ENCODE peak calls at places on chromosomes 7 and 10, in six cellular contexts. Z is retinal pigment epithelial cell, L is non-pigmented ciliary epithelial cell, O is HTR-8/SVneo, F is ELR, K is stromal cell of bone marrow. E is an unnamed sample.

GRCh38 chr10:22324893-22325271 is 4.0 kb downstream of the BMI1 start:
- DNase-seq in L (no peak), K (no peak), F (no peak), Z (no peak), O (no peak), E (no peak)

GRCh38 chr7:96548664-96549063 is 161.0 kb downstream of the SEM1 start:
- DNase-seq in L (no peak), K (no peak), F (peak; percentile 3), Z (peak; percentile 50), O (no peak), E (no peak)

GRCh38 chr10:31878486-31878885 is 50.1 kb downstream of the ARHGAP12 start:
- DNase-seq in Z (no peak), F (no peak), O (no peak), K (no peak), L (no peak), E (no peak)

GRCh38 chr10:100912013-100912608 is 652 bp upstream of the SLF2 start:
- DNase-seq in K (no peak), L (no peak), Z (no peak), O (no peak), F (peak; percentile 33), E (no peak)

GRCh38 chr7:157800281-157800680 is 463.5 kb downstream of the DNAJB6 start:
- DNase-seq in F (no peak), Z (no peak), K (no peak), O (no peak), L (no peak), E (no peak)

GRCh38 chr7:47905071-47905920 is 43.0 kb downstream of the PKD1L1 start:
- DNase-seq in K (no peak), L (no peak), O (no peak), Z (no peak), F (no peak), E (no peak)

GRCh38 chr10:97584798-97585438 is 729 bp downstream of the HOGA1 start:
- DNase-seq in Z (no peak), K (no peak), F (no peak), L (no peak), O (no peak), E (no peak)

GRCh38 chr10:1084011-1084950 is 28.1 kb downstream of the WDR37 start:
- DNase-seq in F (no peak), O (no peak), L (no peak), K (no peak), Z (no peak), E (no peak)

GRCh38 chr7:155412416-155413253 is 45.3 kb upstream of the EN2 start:
- DNase-seq in L (no peak), O (peak; percentile 56), K (no peak), Z (no peak), F (peak; percentile 51), E (peak; percentile 68)

GRCh38 chr7:114478384-114478783 is 63.8 kb downstream of the FOXP2 start:
- DNase-seq in O (no peak), Z (no peak), K (no peak), F (peak; percentile 22), L (no peak), E (no peak)

GRCh38 chr10:68954904-68955303 is 1.1 kb upstream of the DDX21 start:
- DNase-seq in O (no peak), F (no peak), L (no peak), Z (no peak), K (no peak), E (no peak)

GRCh38 chr7:67947191-67947590 is 950.6 kb downstream of the TYW1 start:
- DNase-seq in K (no peak), O (no peak), Z (no peak), F (no peak), L (no peak), E (no peak)

GRCh38 chr7:137846588-137847417 is at the start of gene DGKI:
- DNase-seq in O (no peak), L (no peak), F (peak; percentile 26), Z (no peak), K (no peak), E (no peak)

GRCh38 chr7:134562136-134562535 is 13.2 kb downstream of the AKR1B15 start:
- DNase-seq in O (no peak), L (peak; percentile 26), Z (no peak), F (peak; percentile 3), K (peak; percentile 86), E (no peak)

GRCh38 chr10:129601737-129602136 is 134.7 kb downstream of the MGMT start:
- DNase-seq in K (no peak), O (no peak), Z (no peak), F (no peak), L (no peak), E (no peak)

GRCh38 chr7:24751484-24751883 is 5.8 kb downstream of the GSDME start:
- DNase-seq in K (no peak), Z (no peak), F (no peak), L (no peak), O (no peak), E (no peak)

GRCh38 chr7:95642173-95642572 is 45.9 kb upstream of the PDK4 start:
- DNase-seq in Z (no peak), F (no peak), L (no peak), O (no peak), K (peak; percentile 2), E (no peak)

GRCh38 chr10:31770307-31770902 is 158.2 kb downstream of the ARHGAP12 start:
- DNase-seq in K (no peak), F (peak; percentile 38), O (no peak), L (no peak), Z (no peak), E (peak; percentile 61)

E was measured in stomach.